ENCODE peak calls at places on chromosomes 13 and 19, in four cellular contexts. V, T, Y and H are unnamed samples.

GRCh38 chr13:32811297-32811800 is 204.9 kb upstream of the KL start:
- DNase-seq in V (no peak), T (no peak), Y (no peak), H (peak; percentile 30)

GRCh38 chr19:1399745-1400144 is 1.6 kb downstream of the GAMT start:
- DNase-seq in V (no peak), T (no peak), Y (no peak), H (no peak)

GRCh38 chr19:54105796-54106195 is 3.1 kb downstream of the NDUFA3 start:
- DNase-seq in V (no peak), T (no peak), Y (no peak), H (no peak)

GRCh38 chr13:37361608-37362007 is 237.0 kb downstream of the POSTN start:
- DNase-seq in V (no peak), T (no peak), Y (no peak), H (no peak)

GRCh38 chr13:109256866-109257760 is 529.3 kb downstream of the IRS2 start:
- DNase-seq in V (no peak), T (peak; percentile 45), Y (peak; percentile 79), H (no peak)

GRCh38 chr19:30202060-30202600 is 170.1 kb upstream of the ZNF536 start:
- DNase-seq in V (no peak), T (no peak), Y (no peak), H (no peak)

GRCh38 chr19:56476671-56477428 is at the start of gene ZNF667:
- DNase-seq in V (no peak), T (no peak), Y (peak; percentile 38), H (no peak)

GRCh38 chr19:53908106-53908932 is 759 bp upstream of the CACNG7 start:
- DNase-seq in V (peak; percentile 26), T (peak; percentile 90), Y (no peak), H (no peak)

GRCh38 chr19:4676955-4677731 is 7.0 kb upstream of the MYDGF start:
- DNase-seq in V (no peak), T (no peak), Y (peak; percentile 57), H (peak; percentile 34)

GRCh38 chr13:41454170-41454569 is 3.2 kb upstream of the RGCC start:
- DNase-seq in V (no peak), T (no peak), Y (no peak), H (no peak)

GRCh38 chr13:49976314-49977258 is 20.3 kb upstream of the TRIM13 start:
- DNase-seq in V (peak; percentile 44), T (peak; percentile 41), Y (peak; percentile 39), H (peak; percentile 81)

GRCh38 chr13:44306401-44307192 is 67.0 kb upstream of the SERP2 start:
- DNase-seq in V (peak; percentile 77), T (peak; percentile 36), Y (peak; percentile 68), H (peak; percentile 63)

GRCh38 chr19:575527-576506 is 3.4 kb downstream of the BSG start:
- DNase-seq in V (peak; percentile 47), T (no peak), Y (peak; percentile 80), H (no peak)

GRCh38 chr13:31824705-31825512 is 85.6 kb downstream of the RXFP2 start:
- DNase-seq in V (no peak), T (no peak), Y (no peak), H (no peak)

GRCh38 chr19:34733266-34733825 is 697 bp upstream of the ZNF181 start:
- DNase-seq in V (no peak), T (no peak), Y (peak; percentile 72), H (no peak)

GRCh38 chr19:32558607-32559228 is 22.3 kb upstream of the PDCD5 start:
- DNase-seq in V (no peak), T (no peak), Y (no peak), H (no peak)

GRCh38 chr19:35421362-35421761 is 26.7 kb upstream of the FFAR2 start:
- DNase-seq in V (no peak), T (no peak), Y (no peak), H (no peak)

GRCh38 chr19:2034729-2035589 is 16.1 kb downstream of the MKNK2 start:
- DNase-seq in V (no peak), T (no peak), Y (peak; percentile 74), H (peak; percentile 87)

GRCh38 chr13:27980280-27980998 is 8.1 kb downstream of the URAD start:
- DNase-seq in V (no peak), T (no peak), Y (no peak), H (peak; percentile 63)

GRCh38 chr13:20049558-20050473 is 91.3 kb downstream of the ZMYM2 start:
- DNase-seq in V (no peak), T (no peak), Y (no peak), H (no peak)

DNA sequence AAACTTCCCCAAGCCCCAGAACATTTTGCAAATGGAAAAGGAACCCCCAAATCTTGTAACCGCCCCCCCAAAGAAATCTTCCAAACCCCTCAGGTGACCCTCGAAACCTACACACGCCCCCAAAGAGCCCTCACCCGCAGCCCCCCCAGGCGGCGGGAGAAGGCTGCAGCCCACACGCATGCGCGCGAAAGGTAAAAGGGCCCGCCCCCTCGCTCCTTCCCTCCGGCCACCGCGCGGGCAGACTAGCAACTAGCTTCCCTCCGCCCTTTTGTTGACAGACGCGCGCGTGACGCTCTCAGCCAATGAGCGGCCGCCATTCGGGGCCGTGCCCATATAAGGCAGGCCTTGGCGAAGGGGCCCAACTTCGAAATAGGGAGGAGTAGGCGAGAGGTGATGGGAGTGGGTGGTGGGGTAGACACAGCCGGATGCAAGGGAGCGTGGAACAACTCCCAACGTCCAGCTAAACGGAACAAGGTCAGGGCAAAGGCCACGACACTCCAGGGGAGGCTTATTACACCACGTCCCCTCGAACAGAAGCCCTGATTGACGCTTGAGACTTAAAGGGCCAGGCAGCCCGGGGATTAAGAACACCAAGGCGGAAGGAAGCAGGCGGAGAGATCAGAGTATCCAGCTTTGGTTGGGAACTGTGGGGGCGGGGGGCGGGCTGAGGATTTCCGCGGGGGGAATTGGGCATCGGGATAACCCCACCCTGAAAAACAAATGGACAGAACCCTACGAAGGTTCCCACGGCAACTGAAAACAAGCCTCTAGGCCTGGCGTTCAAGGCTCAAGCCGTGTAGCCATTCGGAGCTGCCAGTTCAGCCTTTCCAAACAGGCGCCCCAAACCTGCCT is 13.3 kb downstream of the FBXO46 start:
- DNase-seq in V (peak; percentile 99), T (peak; percentile 99), Y (peak; percentile 100), H (peak; percentile 99)
- TF ChIP-seq CTCF in V (no peak), T (no peak), Y (no peak), H (no peak)

DNA sequence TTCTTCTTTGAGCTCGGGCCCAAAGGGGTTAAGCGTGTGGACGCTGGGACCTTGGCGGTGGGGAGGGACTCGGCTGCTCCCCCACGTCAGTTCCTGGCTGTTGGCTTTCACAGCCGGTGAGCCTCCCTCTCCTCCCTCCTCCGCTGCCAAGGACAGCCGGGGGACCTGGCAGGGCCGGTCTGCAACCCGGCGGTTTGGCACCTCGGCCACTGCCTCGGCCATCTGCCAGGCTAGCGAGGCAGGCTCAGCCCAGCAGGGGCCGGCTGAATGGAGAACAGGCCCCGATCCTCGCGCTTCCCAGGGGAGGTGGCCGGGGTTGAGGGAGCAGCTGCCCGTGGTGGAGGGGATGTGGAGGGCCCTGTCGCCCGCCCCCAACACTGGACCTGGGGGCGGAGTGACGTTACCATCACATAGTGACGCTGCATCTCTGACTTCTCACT is 5.0 kb downstream of the TLE5 start:
- DNase-seq in V (peak; percentile 93), T (peak; percentile 37), Y (peak; percentile 98), H (peak; percentile 73)
- TF ChIP-seq POLR2A in V (peak; percentile 28), T (no peak), Y (peak; percentile 71), H (no peak)

DNA sequence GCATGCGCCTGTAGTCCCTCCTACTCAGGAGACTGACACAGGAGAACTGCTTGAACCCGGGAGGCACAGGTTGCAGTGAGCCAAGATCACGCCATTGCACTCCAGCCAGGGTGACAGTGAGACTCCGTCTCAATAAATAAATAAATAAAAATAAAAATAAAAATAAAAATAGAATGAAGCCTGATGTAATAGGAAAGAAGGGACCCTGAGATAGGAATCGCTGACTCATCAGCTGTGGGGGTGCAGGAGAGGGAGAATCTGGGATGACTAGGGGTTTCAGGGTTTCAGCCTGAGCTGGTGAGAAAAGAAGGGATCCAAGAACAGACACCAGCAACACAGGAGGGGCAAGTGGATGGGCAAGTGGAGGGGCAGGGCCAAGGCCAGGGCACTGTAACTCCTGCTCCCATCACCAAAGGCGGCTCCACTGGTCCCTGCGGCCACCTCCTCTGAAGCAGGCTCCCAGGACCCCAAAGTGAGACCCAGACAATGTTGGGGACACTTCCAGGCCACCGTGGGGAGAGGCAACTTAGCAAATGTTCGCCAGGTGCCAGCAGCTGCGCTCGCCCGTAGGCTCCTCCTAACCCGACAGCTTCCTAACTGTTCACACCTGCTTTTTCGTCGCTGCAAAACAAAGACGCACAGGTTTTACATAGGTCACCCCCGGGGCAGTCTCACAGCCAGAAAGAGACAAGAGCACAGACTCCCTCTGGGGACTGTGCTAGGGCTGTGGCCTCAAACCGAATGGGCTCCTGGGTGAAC is 1.2 kb downstream of the HAUS8 start:
- DNase-seq in V (no peak), T (no peak), Y (peak; percentile 62), H (peak; percentile 42)
- H3K27ac ChIP-seq in V (no peak overlapping the region), T (peak overlapping the region; percentile 99), Y (no peak overlapping the region), H (peak overlapping the region; percentile 83)

GRCh38 chr19:51807925-51808324 is 13.0 kb downstream of the FPR3 start:
- DNase-seq in V (no peak), T (no peak), Y (no peak), H (no peak)

GRCh38 chr19:51808333-51808986 is 13.5 kb downstream of the FPR3 start:
- DNase-seq in V (no peak), T (no peak), Y (no peak), H (no peak)

GRCh38 chr19:51809787-51810186 is 14.8 kb downstream of the FPR3 start:
- DNase-seq in V (no peak), T (no peak), Y (no peak), H (no peak)

GRCh38 chr19:51811344-51811743 is 16.4 kb downstream of the FPR3 start:
- DNase-seq in V (no peak), T (no peak), Y (peak; percentile 55), H (peak; percentile 16)

DNA sequence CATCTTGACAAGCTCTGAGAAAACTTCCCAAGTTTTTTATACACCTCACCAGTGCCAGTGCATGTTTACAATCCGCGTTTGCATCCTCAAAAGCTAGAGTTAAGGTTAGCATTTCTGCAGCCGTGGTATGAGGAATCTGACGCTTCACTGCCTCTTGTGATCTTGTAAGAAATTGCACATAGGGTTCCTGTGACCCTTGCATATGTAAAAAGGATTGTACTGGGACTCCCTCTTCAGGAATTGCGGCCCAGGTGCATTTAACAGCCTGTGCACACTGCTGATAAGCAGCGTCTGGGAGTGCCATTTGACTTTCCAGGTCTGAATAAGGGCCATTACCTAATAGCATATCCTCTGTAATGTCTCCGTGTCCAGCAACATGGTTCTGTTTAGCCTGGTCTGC is 15.3 kb downstream of the FPR3 start:
- DNase-seq in V (no peak), T (no peak), Y (no peak), H (no peak)
- TF ChIP-seq CTCF in V (no peak), T (no peak), Y (no peak), H (no peak)

DNA sequence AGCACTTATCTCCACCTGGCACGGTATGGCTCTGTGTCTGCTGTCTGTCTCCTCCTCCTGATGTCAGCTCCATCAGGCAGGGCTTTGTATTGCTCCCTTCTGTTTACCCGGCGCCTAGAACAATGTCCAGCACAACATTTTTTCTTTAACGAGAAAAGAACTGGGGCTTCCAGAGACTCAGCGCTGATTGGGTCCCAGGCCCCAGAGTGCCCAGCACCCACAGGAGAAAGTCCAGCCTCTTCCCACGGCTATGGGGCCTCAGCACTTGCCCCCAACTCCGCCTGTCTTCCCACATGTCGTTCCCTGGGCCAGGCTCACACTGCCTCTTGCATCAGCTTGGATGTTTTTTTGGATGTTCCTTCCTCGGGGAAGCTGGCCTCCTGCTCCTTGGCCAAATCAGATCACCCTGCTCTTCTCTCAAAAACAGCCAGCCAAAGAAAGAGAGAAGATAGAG is 6.9 kb downstream of the MYPOP start:
- DNase-seq in V (peak; percentile 24), T (no peak), Y (no peak), H (no peak)
- TF ChIP-seq POLR2A in V (no peak), T (no peak), Y (no peak), H (no peak)

GRCh38 chr13:112182831-112183543 is 116.0 kb downstream of the SOX1 start:
- DNase-seq in V (no peak), T (no peak), Y (no peak), H (no peak)
- H3K27ac ChIP-seq in V (no peak overlapping the region), T (no peak overlapping the region), Y (no peak overlapping the region), H (no peak overlapping the region)